ENCODE peak calls at places on chromosomes 1 and 21, in seven cellular contexts. D, L, N, X, G, R and O are unnamed samples.

GRCh38 chr1:63321788-63322247 is 549 bp upstream of the FOXD3 start:
- DNase-seq in D (no peak), L (no peak), N (no peak), X (no peak), G (no peak), R (no peak), O (no peak)

GRCh38 chr1:86515597-86515996 is 31.3 kb upstream of the CLCA4 start:
- DNase-seq in D (no peak), L (no peak), N (peak; percentile 27), X (peak; percentile 25), G (no peak), R (no peak), O (no peak)

GRCh38 chr21:41477641-41478318 is 30.2 kb downstream of the TMPRSS2 start:
- DNase-seq in D (no peak), L (no peak), N (no peak), X (peak; percentile 92), G (no peak), R (no peak), O (no peak)

GRCh38 chr1:182426442-182427430 is 23.2 kb upstream of the RGSL1 start:
- DNase-seq in D (no peak), L (no peak), N (no peak), X (peak; percentile 46), G (no peak), R (no peak), O (no peak)

GRCh38 chr1:158689841-158690240 is 3.3 kb upstream of the SPTA1 start:
- DNase-seq in D (no peak), L (no peak), N (no peak), X (no peak), G (no peak), R (no peak), O (no peak)

GRCh38 chr1:233627376-233627775 is 13.5 kb downstream of the KCNK1 start:
- DNase-seq in D (no peak), L (no peak), N (no peak), X (peak; percentile 42), G (no peak), R (no peak), O (no peak)

GRCh38 chr1:226002667-226003501 is 3.7 kb upstream of the SDE2 start:
- DNase-seq in D (peak; percentile 66), L (no peak), N (peak; percentile 51), X (no peak), G (no peak), R (peak; percentile 59), O (peak; percentile 52)

GRCh38 chr1:245326396-245326795 is 171.6 kb downstream of the KIF26B start:
- DNase-seq in D (no peak), L (no peak), N (no peak), X (no peak), G (no peak), R (no peak), O (no peak)

GRCh38 chr1:46549697-46550681 is 1.5 kb downstream of the KNCN start:
- DNase-seq in D (no peak), L (peak; percentile 84), N (no peak), X (no peak), G (no peak), R (no peak), O (peak; percentile 57)

GRCh38 chr1:41664861-41665640 is 180.6 kb upstream of the EDN2 start:
- DNase-seq in D (no peak), L (no peak), N (no peak), X (no peak), G (no peak), R (no peak), O (no peak)

GRCh38 chr1:164320780-164321683 is 238.0 kb upstream of the PBX1 start:
- DNase-seq in D (peak; percentile 57), L (no peak), N (peak; percentile 20), X (no peak), G (peak; percentile 47), R (peak; percentile 27), O (peak; percentile 58)

GRCh38 chr1:178919581-178919980 is 48.7 kb upstream of the ANGPTL1 start:
- DNase-seq in D (no peak), L (no peak), N (no peak), X (no peak), G (no peak), R (no peak), O (no peak)

GRCh38 chr1:47231314-47232186 is 475 bp downstream of the TAL1 start:
- DNase-seq in D (no peak), L (no peak), N (no peak), X (no peak), G (no peak), R (peak; percentile 46), O (peak; percentile 37)

GRCh38 chr1:20168547-20169491 is 17.1 kb upstream of the UBXN10 start:
- DNase-seq in D (no peak), L (no peak), N (no peak), X (no peak), G (no peak), R (no peak), O (peak; percentile 25)

GRCh38 chr1:96559181-96559580 is 162.4 kb upstream of the PTBP2 start:
- DNase-seq in D (no peak), L (no peak), N (no peak), X (no peak), G (no peak), R (no peak), O (no peak)

GRCh38 chr1:77900687-77901293 is 12.4 kb downstream of the NEXN start:
- DNase-seq in D (no peak), L (no peak), N (peak; percentile 25), X (peak; percentile 31), G (no peak), R (no peak), O (peak; percentile 19)

GRCh38 chr1:234544094-234544579 is 65.2 kb upstream of the TARBP1 start:
- DNase-seq in D (peak; percentile 94), L (no peak), N (peak; percentile 76), X (no peak), G (peak; percentile 81), R (peak; percentile 58), O (no peak)

GRCh38 chr1:24155011-24155782 is 12.3 kb upstream of the IL22RA1 start:
- DNase-seq in D (no peak), L (no peak), N (peak; percentile 57), X (no peak), G (no peak), R (peak; percentile 68), O (no peak)

GRCh38 chr1:204826970-204827369 is 43.7 kb upstream of the NFASC start:
- DNase-seq in D (no peak), L (no peak), N (no peak), X (peak; percentile 22), G (no peak), R (peak; percentile 47), O (peak; percentile 50)

GRCh38 chr1:67668660-67669059 is 16.3 kb upstream of the GADD45A start:
- DNase-seq in D (no peak), L (no peak), N (peak; percentile 85), X (no peak), G (no peak), R (no peak), O (no peak)
- TF ChIP-seq CTCF in D (no peak), L (no peak), N (no peak), X (no peak), G (no peak), R (no peak), O (no peak)

GRCh38 chr1:34578306-34578705 is 176.5 kb upstream of the GJB5 start:
- DNase-seq in D (no peak), L (no peak), N (no peak), X (no peak), G (no peak), R (no peak), O (no peak)

DNA sequence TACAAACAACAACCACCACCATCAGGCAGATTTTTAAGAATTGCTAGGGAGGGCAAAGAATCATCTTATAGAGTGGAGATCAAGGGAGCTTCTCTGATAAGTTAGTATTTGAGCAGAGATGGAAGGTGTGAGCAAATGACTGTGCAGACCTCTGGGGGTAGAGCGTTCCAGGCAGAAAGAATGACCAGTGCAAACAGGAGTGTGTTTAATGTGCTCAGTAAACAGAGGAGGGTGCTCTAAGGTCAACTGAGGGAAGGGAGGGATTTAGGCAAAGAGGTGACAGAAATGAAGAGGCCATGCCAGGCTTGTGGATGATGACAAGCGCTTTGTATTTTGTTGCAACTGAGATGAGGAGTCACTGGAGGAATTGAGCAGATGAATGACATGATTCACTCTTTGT is 172.5 kb upstream of the GJB5 start:
- DNase-seq in D (no peak), L (no peak), N (no peak), X (no peak), G (no peak), R (no peak), O (no peak)
- TF ChIP-seq CTCF in D (no peak), L (no peak), N (no peak), X (no peak), G (no peak), R (no peak), O (no peak)

GRCh38 chr21:38242036-38242435 is 14.8 kb upstream of the KCNJ15 start:
- DNase-seq in D (no peak), L (no peak), N (no peak), X (no peak), G (no peak), R (no peak), O (no peak)

GRCh38 chr21:38234395-38235142 is 22.2 kb upstream of the KCNJ15 start:
- DNase-seq in D (no peak), L (no peak), N (peak; percentile 47), X (no peak), G (no peak), R (no peak), O (no peak)

GRCh38 chr21:38241029-38241740 is 15.6 kb upstream of the KCNJ15 start:
- DNase-seq in D (no peak), L (no peak), N (no peak), X (no peak), G (no peak), R (no peak), O (no peak)

GRCh38 chr21:38240121-38240520 is 16.7 kb upstream of the KCNJ15 start:
- DNase-seq in D (no peak), L (no peak), N (no peak), X (no peak), G (no peak), R (no peak), O (no peak)

GRCh38 chr21:38236232-38236631 is 20.6 kb upstream of the KCNJ15 start:
- DNase-seq in D (no peak), L (no peak), N (no peak), X (peak; percentile 38), G (no peak), R (no peak), O (no peak)
- TF ChIP-seq CTCF in D (no peak), L (peak; percentile 56), N (no peak), X (peak; percentile 34), G (no peak), R (no peak), O (no peak)

DNA sequence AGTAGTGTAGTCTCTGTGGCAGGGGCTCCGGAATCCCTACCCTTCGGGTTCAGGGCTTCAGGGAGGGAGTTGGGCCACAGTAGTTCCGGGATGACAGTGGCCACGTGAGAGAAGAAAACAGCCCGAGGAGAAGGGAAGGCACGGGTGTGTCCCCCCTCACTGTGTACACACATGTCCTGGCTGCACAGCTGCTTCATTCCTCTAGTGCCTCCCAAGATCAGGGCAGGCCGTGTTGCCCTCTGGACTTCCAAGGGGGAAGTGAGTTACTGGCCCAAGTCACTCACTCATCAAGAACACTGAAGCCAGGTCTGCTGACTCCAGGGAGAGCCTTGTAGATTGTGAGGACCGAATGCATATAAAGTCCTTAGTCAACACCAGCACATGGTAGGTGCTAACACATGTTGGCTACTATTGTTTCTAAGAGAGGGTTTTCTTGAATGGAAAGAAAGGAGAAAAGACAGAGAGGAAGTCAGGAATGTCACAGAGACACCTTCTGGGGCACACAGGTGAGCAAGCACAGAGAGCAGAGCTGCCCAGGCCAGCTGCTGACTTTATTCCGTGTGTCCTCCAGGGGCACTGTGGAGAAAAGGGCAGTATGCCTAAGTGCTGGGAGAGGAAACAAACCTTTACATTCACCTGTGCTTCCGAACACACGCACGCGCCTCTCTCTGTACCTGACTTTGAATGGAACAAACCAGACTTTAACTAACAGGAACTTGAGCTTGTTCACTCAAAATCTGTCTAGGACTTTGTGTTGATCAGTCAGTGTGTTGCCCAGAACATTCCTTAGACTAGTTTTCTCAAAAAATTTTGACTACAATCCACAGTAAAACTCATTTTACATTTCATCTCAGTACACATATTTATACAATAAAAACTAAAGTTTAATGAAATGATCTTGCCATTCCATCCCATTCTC is 40.0 kb downstream of the LHX4 start:
- DNase-seq in D (no peak), L (peak; percentile 47), N (peak; percentile 80), X (peak; percentile 24), G (no peak), R (peak; percentile 82), O (no peak)
- TF ChIP-seq CTCF in D (no peak), L (peak; percentile 41), N (peak; percentile 33), X (peak; percentile 51), G (no peak), R (peak; percentile 13), O (peak; percentile 8)